ENCODE peak calls at places on chromosomes 5 and 9, in seven cellular contexts. S, A, I, U, Q, T and X are unnamed samples.

GRCh38 chr5:55903121-55903701 is 52.1 kb downstream of the IL31RA start:
- DNase-seq in I (peak; percentile 77), T (peak; percentile 90), U (no peak), S (peak; percentile 93), Q (peak; percentile 44), A (peak; percentile 68), X (peak; percentile 87)

GRCh38 chr9:125466356-125466855 is 204.8 kb downstream of the GAPVD1 start:
- DNase-seq in I (no peak), A (no peak), U (no peak), S (no peak), Q (no peak), T (no peak), X (no peak)

GRCh38 chr9:96137666-96138429 is 164.1 kb downstream of the HSD17B3 start:
- DNase-seq in Q (no peak), T (no peak), A (no peak), I (no peak), U (no peak), S (no peak), X (no peak)

GRCh38 chr5:172638209-172638768 is 2.8 kb upstream of the NEURL1B start:
- DNase-seq in Q (no peak), A (no peak), S (no peak), T (no peak), I (no peak), U (no peak), X (no peak)

GRCh38 chr5:161544350-161544765 is 2.2 kb downstream of the GABRB2 start:
- DNase-seq in I (no peak), S (peak; percentile 70), A (peak; percentile 46), Q (no peak), T (peak; percentile 70), U (no peak), X (peak; percentile 42)

GRCh38 chr9:135949666-135950134 is 11.5 kb downstream of the UBAC1 start:
- DNase-seq in S (no peak), I (no peak), U (no peak), Q (no peak), T (no peak), A (no peak), X (no peak)

GRCh38 chr5:50963647-50964584 is 297.5 kb downstream of the PARP8 start:
- DNase-seq in U (no peak), I (peak; percentile 11), T (no peak), A (no peak), Q (no peak), S (peak; percentile 60), X (no peak)

GRCh38 chr9:125091121-125091520 is 52.2 kb downstream of the SCAI start:
- DNase-seq in I (no peak), Q (no peak), A (no peak), U (no peak), S (no peak), T (no peak), X (no peak)

GRCh38 chr5:14439087-14439841 is 142.3 kb upstream of the OTULINL start:
- DNase-seq in S (no peak), A (peak; percentile 37), Q (no peak), T (no peak), U (no peak), I (no peak), X (no peak)

GRCh38 chr5:157431544-157432200 is 28.3 kb upstream of the NIPAL4 start:
- DNase-seq in U (no peak), I (peak; percentile 21), S (peak; percentile 84), T (peak; percentile 73), Q (no peak), A (peak; percentile 71), X (peak; percentile 7)

GRCh38 chr9:5976668-5977397 is 38.6 kb downstream of the RANBP6 start:
- DNase-seq in A (no peak), S (no peak), I (peak; percentile 3), Q (no peak), U (no peak), T (peak; percentile 28), X (no peak)

GRCh38 chr9:137305060-137305787 is 3.2 kb upstream of the NRARP start:
- DNase-seq in I (peak; percentile 76), U (no peak), A (peak; percentile 39), Q (no peak), S (peak; percentile 88), T (peak; percentile 49), X (peak; percentile 79)

GRCh38 chr5:168765220-168766037 is 186.3 kb upstream of the PANK3 start:
- DNase-seq in U (no peak), A (peak; percentile 5), Q (no peak), I (no peak), S (no peak), T (no peak), X (no peak)

GRCh38 chr9:80994892-80995291 is 694.5 kb downstream of the TLE1 start:
- DNase-seq in I (no peak), A (peak; percentile 29), T (no peak), U (no peak), Q (no peak), S (no peak), X (no peak)

GRCh38 chr9:133505901-133506652 is 18.7 kb downstream of the MYMK start:
- DNase-seq in T (no peak), A (no peak), Q (no peak), S (no peak), I (no peak), U (no peak), X (no peak)

GRCh38 chr9:38720083-38720755 is at the start of gene FAM240B:
- DNase-seq in Q (no peak), S (no peak), A (no peak), T (no peak), I (no peak), U (no peak), X (no peak)

GRCh38 chr5:35274839-35275509 is 44.7 kb upstream of the PRLR start:
- DNase-seq in I (no peak), A (no peak), Q (no peak), S (no peak), T (no peak), U (no peak), X (no peak)

GRCh38 chr9:137077758-137078693 is 709 bp downstream of the UAP1L1 start:
- DNase-seq in U (no peak), A (no peak), I (peak; percentile 63), S (peak; percentile 85), T (peak; percentile 66), Q (peak; percentile 15), X (peak; percentile 70)

GRCh38 chr9:75108571-75108970 is 20.3 kb downstream of the OSTF1 start:
- DNase-seq in Q (no peak), I (no peak), S (no peak), T (no peak), A (no peak), U (no peak), X (no peak)

GRCh38 chr5:174528821-174529544 is 195.4 kb upstream of the MSX2 start:
- DNase-seq in S (no peak), I (no peak), U (no peak), T (no peak), Q (no peak), A (no peak), X (no peak)

GRCh38 chr5:52043137-52043536 is 659.9 kb downstream of the ISL1 start:
- DNase-seq in Q (no peak), S (no peak), T (no peak), A (no peak), U (no peak), I (no peak), X (no peak)

GRCh38 chr9:109766351-109766750 is 13.6 kb upstream of the PALM2AKAP2 start:
- DNase-seq in I (no peak), T (no peak), S (no peak), A (peak; percentile 26), Q (no peak), U (no peak), X (no peak)

GRCh38 chr5:142499591-142500384 is 175.0 kb upstream of the SPRY4 start:
- DNase-seq in Q (no peak), T (no peak), U (no peak), I (no peak), A (no peak), S (no peak), X (no peak)

GRCh38 chr9:17906841-17907779 is 328.2 kb downstream of the SH3GL2 start:
- DNase-seq in I (peak; percentile 6), Q (no peak), A (no peak), T (no peak), U (no peak), S (no peak), X (no peak)

GRCh38 chr5:157649091-157649490 is 3.1 kb downstream of the SOX30 start:
- DNase-seq in I (no peak), A (no peak), T (no peak), Q (no peak), S (no peak), U (no peak), X (no peak)

GRCh38 chr5:56302027-56302426 is 68.9 kb upstream of the ANKRD55 start:
- DNase-seq in T (no peak), A (peak; percentile 41), I (no peak), U (no peak), S (no peak), Q (no peak), X (no peak)

GRCh38 chr9:78064075-78064474 is 32.5 kb upstream of the GNAQ start:
- DNase-seq in T (no peak), Q (no peak), A (peak; percentile 10), I (no peak), U (no peak), S (no peak), X (no peak)

GRCh38 chr9:117073539-117074336 is 341.1 kb downstream of the ASTN2 start:
- DNase-seq in A (no peak), T (peak; percentile 34), U (peak; percentile 25), I (no peak), Q (no peak), S (no peak), X (peak; percentile 4)

GRCh38 chr9:36327903-36328302 is 69.7 kb upstream of the GNE start:
- DNase-seq in Q (no peak), A (no peak), I (no peak), T (no peak), S (no peak), U (no peak), X (no peak)

GRCh38 chr9:18605763-18606162 is 131.8 kb downstream of the ADAMTSL1 start:
- DNase-seq in Q (no peak), I (no peak), S (no peak), A (peak; percentile 55), T (peak; percentile 2), U (no peak), X (no peak)

GRCh38 chr5:40258205-40258604 is 421.5 kb upstream of the PTGER4 start:
- DNase-seq in U (no peak), T (no peak), A (no peak), Q (no peak), I (no peak), S (peak; percentile 71), X (no peak)

GRCh38 chr5:165188555-165189260 is 1683.3 kb downstream of the MAT2B start:
- DNase-seq in I (no peak), Q (no peak), S (no peak), T (no peak), U (no peak), A (no peak), X (no peak)

GRCh38 chr5:61450170-61450815 is 118.2 kb downstream of the ZSWIM6 start:
- DNase-seq in I (no peak), Q (no peak), S (no peak), U (no peak), A (peak; percentile 88), T (no peak), X (no peak)